ENCODE peak calls at places on chromosomes 2 and 18, in four cellular contexts. One of them, this sample, is unnamed. For H3K4me1 and H3K36me3, the result is how much of the 10 kb centered on the place peaks cover.

GRCh38 chr18:24490545-24490944 is 30.1 kb downstream of the HRH4 start:
- DNase-seq in esophagus muscularis mucosa: no peak
- DNase-seq in SK-N-SH: peak
- DNase-seq in RWPE2: no peak
- DNase-seq in this sample: no peak

GRCh38 chr2:85854897-85855296 is 33.9 kb downstream of the ST3GAL5 start:
- DNase-seq in SK-N-SH: no peak
- DNase-seq in esophagus muscularis mucosa: peak
- DNase-seq in RWPE2: no peak
- DNase-seq in this sample: no peak

GRCh38 chr2:88350641-88351601 is 101.6 kb downstream of the FOXI3 start:
- DNase-seq in RWPE2: no peak
- DNase-seq in esophagus muscularis mucosa: no peak
- DNase-seq in SK-N-SH: peak
- DNase-seq in this sample: peak

GRCh38 chr2:130251520-130251864 is 53.3 kb upstream of the TUBA3E start:
- DNase-seq in esophagus muscularis mucosa: no peak
- DNase-seq in SK-N-SH: peak
- DNase-seq in RWPE2: no peak
- DNase-seq in this sample: no peak

GRCh38 chr2:240202616-240203015 is 62.2 kb upstream of the OTOS start:
- DNase-seq in esophagus muscularis mucosa: no peak
- DNase-seq in SK-N-SH: no peak
- DNase-seq in RWPE2: peak
- DNase-seq in this sample: no peak

GRCh38 chr18:9961031-9961430 is 47.2 kb downstream of the VAPA start:
- DNase-seq in SK-N-SH: no peak
- DNase-seq in esophagus muscularis mucosa: no peak
- DNase-seq in RWPE2: no peak
- DNase-seq in this sample: no peak

GRCh38 chr2:184692137-184692734 is 93.9 kb downstream of the ZNF804A start:
- DNase-seq in RWPE2: no peak
- DNase-seq in SK-N-SH: peak
- DNase-seq in esophagus muscularis mucosa: no peak
- DNase-seq in this sample: no peak

GRCh38 chr2:161077367-161078210 is 82.6 kb upstream of the TANK start:
- DNase-seq in RWPE2: no peak
- DNase-seq in esophagus muscularis mucosa: no peak
- DNase-seq in SK-N-SH: no peak
- DNase-seq in this sample: no peak

GRCh38 chr2:180983468-180984388 is 3.3 kb downstream of the UBE2E3 start:
- DNase-seq in SK-N-SH: peak
- DNase-seq in RWPE2: no peak
- DNase-seq in esophagus muscularis mucosa: no peak
- DNase-seq in this sample: no peak

GRCh38 chr2:16189019-16189850 is 248.9 kb downstream of the MYCN start:
- DNase-seq in esophagus muscularis mucosa: no peak
- DNase-seq in SK-N-SH: no peak
- DNase-seq in RWPE2: no peak
- DNase-seq in this sample: no peak

GRCh38 chr2:38214209-38214717 is 138.3 kb upstream of the CYP1B1 start:
- DNase-seq in RWPE2: no peak
- DNase-seq in SK-N-SH: no peak
- DNase-seq in esophagus muscularis mucosa: no peak
- DNase-seq in this sample: no peak

GRCh38 chr2:173990970-173991819 is 26.0 kb upstream of the SP3 start:
- DNase-seq in esophagus muscularis mucosa: peak
- DNase-seq in RWPE2: no peak
- DNase-seq in SK-N-SH: peak
- DNase-seq in this sample: peak

GRCh38 chr2:25685030-25685429 is 11.7 kb upstream of the DTNB start:
- DNase-seq in esophagus muscularis mucosa: no peak
- DNase-seq in RWPE2: no peak
- DNase-seq in SK-N-SH: no peak
- DNase-seq in this sample: no peak

GRCh38 chr18:183769-184168 is 25.4 kb downstream of the USP14 start:
- DNase-seq in SK-N-SH: peak
- DNase-seq in RWPE2: no peak
- DNase-seq in esophagus muscularis mucosa: no peak
- DNase-seq in this sample: no peak

GRCh38 chr2:69968609-69969008 is 7.2 kb upstream of the ASPRV1 start:
- DNase-seq in esophagus muscularis mucosa: no peak
- DNase-seq in RWPE2: no peak
- DNase-seq in SK-N-SH: no peak
- DNase-seq in this sample: no peak

GRCh38 chr18:63741769-63742168 is 33.4 kb upstream of the SERPINB7 start:
- DNase-seq in esophagus muscularis mucosa: no peak
- DNase-seq in RWPE2: no peak
- DNase-seq in SK-N-SH: no peak
- DNase-seq in this sample: no peak

GRCh38 chr2:218517434-218518206 is 50.5 kb downstream of the USP37 start:
- DNase-seq in SK-N-SH: no peak
- DNase-seq in esophagus muscularis mucosa: no peak
- DNase-seq in RWPE2: no peak
- DNase-seq in this sample: no peak

GRCh38 chr2:239940861-239941570 is 84.1 kb downstream of the NDUFA10 start:
- DNase-seq in esophagus muscularis mucosa: no peak
- DNase-seq in RWPE2: peak
- DNase-seq in SK-N-SH: no peak
- DNase-seq in this sample: peak

GRCh38 chr2:62196278-62196901 is 475 bp downstream of the B3GNT2 start:
- DNase-seq in RWPE2: no peak
- DNase-seq in esophagus muscularis mucosa: no peak
- DNase-seq in SK-N-SH: peak
- DNase-seq in this sample: peak

GRCh38 chr2:62198237-62198633 is 2.3 kb downstream of the B3GNT2 start:
- DNase-seq in SK-N-SH: no peak
- DNase-seq in RWPE2: no peak
- DNase-seq in esophagus muscularis mucosa: no peak
- DNase-seq in this sample: no peak

GRCh38 chr2:62199392-62200125 is 3.6 kb downstream of the B3GNT2 start:
- DNase-seq in esophagus muscularis mucosa: no peak
- DNase-seq in RWPE2: no peak
- DNase-seq in SK-N-SH: no peak
- DNase-seq in this sample: no peak

GRCh38 chr2:62197017-62197586 is 1.2 kb downstream of the B3GNT2 start:
- DNase-seq in RWPE2: no peak
- DNase-seq in esophagus muscularis mucosa: no peak
- DNase-seq in SK-N-SH: peak
- DNase-seq in this sample: peak

DNA sequence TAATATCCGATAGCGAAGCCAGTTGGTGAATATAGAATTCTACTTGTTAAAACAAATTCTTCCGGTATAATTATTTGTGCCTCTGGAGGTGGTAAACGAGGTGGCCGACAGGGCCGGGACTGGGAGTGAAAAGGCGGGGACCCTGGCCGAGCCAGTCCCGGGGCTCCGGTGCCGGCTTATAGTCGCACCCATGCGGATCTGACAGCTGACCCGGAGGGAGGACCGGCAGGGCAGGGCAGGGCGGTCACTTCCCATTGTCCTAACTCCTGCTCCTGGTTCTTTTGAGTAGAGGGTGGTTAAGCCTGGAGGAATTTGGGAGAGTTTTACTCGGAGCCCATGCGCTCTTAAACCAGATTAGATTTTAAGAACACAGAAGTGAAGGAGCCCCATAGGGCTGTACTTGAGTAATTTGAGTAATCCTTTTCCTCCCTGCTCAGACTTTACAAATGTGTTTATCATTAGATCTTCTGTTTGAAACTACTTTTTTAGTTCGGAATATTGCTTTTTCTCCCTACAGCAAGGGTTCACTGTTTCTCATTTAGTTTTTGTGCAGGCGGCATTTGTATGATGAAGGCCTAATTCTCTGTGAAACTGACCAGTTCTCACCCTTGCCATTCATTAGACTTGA is 1.8 kb downstream of the B3GNT2 start:
- DNase-seq in RWPE2: no peak
- DNase-seq in SK-N-SH: peak
- DNase-seq in esophagus muscularis mucosa: no peak
- DNase-seq in this sample: peak
- H3K4me1 ChIP-seq in RWPE2: under half
- H3K4me1 ChIP-seq in SK-N-SH: under half
- H3K4me1 ChIP-seq in esophagus muscularis mucosa: half or more
- H3K4me1 ChIP-seq in this sample: under half

GRCh38 chr2:117065912-117066311 is 748.6 kb upstream of the DDX18 start:
- DNase-seq in RWPE2: no peak
- DNase-seq in SK-N-SH: no peak
- DNase-seq in esophagus muscularis mucosa: no peak
- DNase-seq in this sample: no peak
- H3K4me3 ChIP-seq in RWPE2: no peak
- H3K4me3 ChIP-seq in SK-N-SH: no peak
- H3K4me3 ChIP-seq in esophagus muscularis mucosa: no peak
- H3K4me3 ChIP-seq in this sample: no peak

GRCh38 chr2:113926314-113926713 is 36.4 kb downstream of the ACTR3 start:
- DNase-seq in esophagus muscularis mucosa: no peak
- DNase-seq in RWPE2: no peak
- DNase-seq in SK-N-SH: no peak
- DNase-seq in this sample: no peak

GRCh38 chr2:113922335-113922734 is 32.4 kb downstream of the ACTR3 start:
- DNase-seq in RWPE2: no peak
- DNase-seq in SK-N-SH: no peak
- DNase-seq in esophagus muscularis mucosa: no peak
- DNase-seq in this sample: no peak

GRCh38 chr2:113925884-113926283 is 36.0 kb downstream of the ACTR3 start:
- DNase-seq in SK-N-SH: no peak
- DNase-seq in RWPE2: no peak
- DNase-seq in esophagus muscularis mucosa: no peak
- DNase-seq in this sample: no peak

GRCh38 chr2:113920996-113921395 is 31.1 kb downstream of the ACTR3 start:
- DNase-seq in esophagus muscularis mucosa: no peak
- DNase-seq in SK-N-SH: no peak
- DNase-seq in RWPE2: no peak
- DNase-seq in this sample: no peak

DNA sequence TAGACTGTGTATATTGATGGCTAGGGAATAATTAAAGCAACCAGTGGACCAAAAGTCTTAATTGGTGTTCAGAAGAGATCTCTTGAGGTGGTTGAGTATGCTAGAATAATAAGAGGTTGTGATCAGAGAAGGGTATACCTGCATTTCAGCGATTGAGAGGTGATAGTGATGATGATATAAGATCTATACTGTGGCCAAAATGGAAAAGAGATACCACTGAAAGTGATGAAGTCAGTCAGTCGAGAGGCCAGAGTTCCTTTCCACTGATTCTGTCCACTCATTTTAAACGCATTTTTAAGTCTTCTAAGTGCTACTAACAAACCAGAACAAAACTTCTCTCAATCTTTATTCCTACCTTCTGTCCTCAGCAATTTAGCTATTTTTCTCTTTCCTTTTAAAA is 32.9 kb downstream of the ACTR3 start:
- DNase-seq in SK-N-SH: no peak
- DNase-seq in RWPE2: no peak
- DNase-seq in esophagus muscularis mucosa: no peak
- DNase-seq in this sample: no peak
- H3K36me3 ChIP-seq in SK-N-SH: under half
- H3K36me3 ChIP-seq in RWPE2: half or more
- H3K36me3 ChIP-seq in esophagus muscularis mucosa: under half
- H3K36me3 ChIP-seq in this sample: under half

DNA sequence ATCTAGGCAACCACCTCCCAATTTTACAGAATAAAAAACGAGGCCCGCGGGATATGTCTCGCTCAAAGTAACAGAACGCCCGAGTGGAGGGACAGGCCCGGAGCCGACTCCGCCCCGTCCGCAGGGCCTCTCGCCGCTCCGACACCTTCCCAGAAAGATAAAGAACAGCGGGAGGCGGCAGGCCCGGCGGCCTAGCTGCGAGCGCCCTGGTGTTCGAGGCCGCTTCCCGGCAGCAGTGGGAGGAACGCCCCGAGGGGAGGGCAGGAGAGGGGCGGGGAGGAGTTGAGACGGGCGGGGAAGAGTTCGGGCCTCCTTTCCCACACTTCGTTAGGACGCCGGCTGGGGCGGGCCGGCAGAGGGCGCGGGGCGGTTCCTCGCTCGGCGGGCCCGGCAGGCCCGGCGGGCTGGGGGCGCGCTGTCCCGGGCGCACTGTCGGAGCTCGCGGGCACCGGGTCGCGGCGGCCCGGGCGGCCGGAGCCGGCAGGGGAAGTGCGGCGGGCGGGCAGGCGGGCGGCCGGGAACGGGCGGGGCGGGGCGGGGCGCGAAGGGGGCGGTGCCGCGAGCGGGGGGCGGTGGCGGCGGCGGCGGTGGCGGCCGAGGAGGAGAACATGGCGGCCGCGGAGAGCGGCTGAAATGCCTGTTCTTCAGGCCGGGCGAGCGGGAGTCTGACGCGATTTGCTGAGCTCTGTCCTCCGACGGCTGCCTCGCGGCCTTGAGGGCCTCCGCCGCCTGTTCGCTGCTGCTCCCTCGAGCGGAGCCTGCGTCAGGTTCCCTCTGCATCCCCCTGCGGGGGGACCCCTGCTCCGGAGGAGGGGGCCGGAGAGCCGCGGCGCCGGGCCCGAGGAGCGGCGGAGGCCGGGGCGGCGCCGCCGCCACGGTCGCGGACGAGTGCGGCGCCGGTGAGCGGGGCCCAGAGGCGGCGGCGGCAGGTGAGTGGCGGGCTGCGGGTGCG is at the start of gene NCOA1:
- DNase-seq in RWPE2: peak
- DNase-seq in SK-N-SH: peak
- DNase-seq in esophagus muscularis mucosa: peak
- DNase-seq in this sample: peak
- H3K4me1 ChIP-seq in RWPE2: under half
- H3K4me1 ChIP-seq in SK-N-SH: under half
- H3K4me1 ChIP-seq in esophagus muscularis mucosa: half or more
- H3K4me1 ChIP-seq in this sample: under half

DNA sequence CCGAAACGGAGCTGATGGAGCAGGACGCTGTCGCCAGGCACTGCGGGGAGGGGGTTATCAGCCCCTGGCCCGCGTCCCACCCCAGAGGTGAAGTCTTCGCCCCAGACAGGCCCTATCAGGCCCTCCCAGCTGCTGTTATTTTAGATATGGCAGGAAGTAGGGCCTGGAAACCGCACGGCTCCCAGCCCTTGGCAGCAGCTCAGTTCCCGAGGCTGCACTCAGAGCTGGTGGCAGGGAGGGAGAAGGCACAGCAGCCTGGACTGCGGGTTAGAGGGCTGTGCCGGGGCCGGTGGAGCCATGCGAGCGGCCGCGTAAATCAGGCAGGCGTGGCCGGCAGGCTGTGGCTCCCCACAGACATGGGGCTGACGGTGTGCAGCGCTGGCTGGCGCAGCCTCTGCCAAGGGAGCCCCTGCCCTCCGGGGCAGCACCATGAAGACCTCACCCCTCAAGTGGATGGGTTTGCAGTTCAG is 111.4 kb downstream of the NFATC1 start:
- DNase-seq in SK-N-SH: peak
- DNase-seq in esophagus muscularis mucosa: no peak
- DNase-seq in RWPE2: peak
- DNase-seq in this sample: peak
- H3K4me3 ChIP-seq in SK-N-SH: no peak
- H3K4me3 ChIP-seq in esophagus muscularis mucosa: peak
- H3K4me3 ChIP-seq in RWPE2: no peak
- H3K4me3 ChIP-seq in this sample: no peak

GRCh38 chr2:233838726-233839446 is 15.4 kb downstream of the HJURP start:
- DNase-seq in RWPE2: no peak
- DNase-seq in esophagus muscularis mucosa: no peak
- DNase-seq in SK-N-SH: no peak
- DNase-seq in this sample: no peak
- H3K36me3 ChIP-seq in RWPE2: half or more
- H3K36me3 ChIP-seq in esophagus muscularis mucosa: under half
- H3K36me3 ChIP-seq in SK-N-SH: half or more
- H3K36me3 ChIP-seq in this sample: under half

This sample was measured in mucosa of descending colon.